ENCODE peak calls at places on chromosomes 11 and 22, in five cellular contexts. R, O, W, A and Y are unnamed samples. For H3K27me3, the result is how much of the 10 kb centered on the place peaks cover.

GRCh38 chr22:33776491-33776890 is 143.8 kb downstream of the LARGE1 start:
- ATAC-seq in R (no peak), O (no peak), W (no peak), A (no peak), Y (no peak)

GRCh38 chr11:108609681-108610080 is 16.1 kb upstream of the EXPH5 start:
- ATAC-seq in R (no peak), O (no peak), W (no peak), A (peak), Y (no peak)

GRCh38 chr11:80163011-80163410 is 722.2 kb upstream of the TENM4 start:
- ATAC-seq in R (no peak), O (no peak), W (no peak), A (no peak), Y (no peak)

GRCh38 chr11:46472662-46472994 is 81.1 kb upstream of the CHRM4 start:
- ATAC-seq in R (no peak), O (peak), W (peak), A (peak), Y (no peak)

GRCh38 chr11:32438883-32439487 is 3.6 kb upstream of the WT1 start:
- ATAC-seq in R (no peak), O (peak), W (no peak), A (no peak), Y (peak)

GRCh38 chr11:4027746-4028145 is 66.9 kb upstream of the RRM1 start:
- ATAC-seq in R (no peak), O (no peak), W (no peak), A (no peak), Y (no peak)

GRCh38 chr11:59417023-59417422 is 9.2 kb downstream of the OR5A2 start:
- ATAC-seq in R (no peak), O (no peak), W (no peak), A (no peak), Y (no peak)

GRCh38 chr11:100188137-100188783 is 498.8 kb upstream of the ARHGAP42 start:
- ATAC-seq in R (no peak), O (no peak), W (no peak), A (no peak), Y (no peak)

GRCh38 chr22:45334068-45334467 is 24.3 kb downstream of the FAM118A start:
- ATAC-seq in R (no peak), O (no peak), W (no peak), A (no peak), Y (no peak)

GRCh38 chr11:95500466-95500865 is 269.5 kb upstream of the SESN3 start:
- ATAC-seq in R (peak), O (no peak), W (no peak), A (no peak), Y (no peak)

GRCh38 chr11:128448487-128448886 is 138.9 kb downstream of the ETS1 start:
- ATAC-seq in R (no peak), O (peak), W (peak), A (no peak), Y (no peak)

GRCh38 chr11:15727125-15727524 is 612.4 kb downstream of the INSC start:
- ATAC-seq in R (no peak), O (no peak), W (no peak), A (no peak), Y (no peak)

GRCh38 chr11:122453586-122453985 is 201.9 kb upstream of the UBASH3B start:
- ATAC-seq in R (no peak), O (no peak), W (no peak), A (no peak), Y (no peak)

GRCh38 chr11:119368121-119369034 is 13.1 kb downstream of the USP2 start:
- ATAC-seq in R (no peak), O (peak), W (no peak), A (peak), Y (peak)

GRCh38 chr11:1438261-1438966 is 48.2 kb downstream of the MOB2 start:
- ATAC-seq in R (no peak), O (no peak), W (no peak), A (no peak), Y (no peak)

GRCh38 chr11:117443269-117444186 is 115.9 kb downstream of the CEP164 start:
- ATAC-seq in R (peak), O (peak), W (peak), A (peak), Y (peak)

GRCh38 chr11:113874096-113874919 is 1.1 kb downstream of the USP28 start:
- ATAC-seq in R (peak), O (no peak), W (no peak), A (no peak), Y (no peak)

GRCh38 chr11:113540416-113541330 is 65.5 kb upstream of the DRD2 start:
- ATAC-seq in R (peak), O (peak), W (no peak), A (peak), Y (no peak)

GRCh38 chr11:134350381-134350780 is 18.6 kb downstream of the GLB1L2 start:
- ATAC-seq in R (peak), O (no peak), W (no peak), A (no peak), Y (no peak)

GRCh38 chr11:7555067-7555699 is 41.4 kb downstream of the PPFIBP2 start:
- ATAC-seq in R (no peak), O (no peak), W (peak), A (no peak), Y (no peak)

GRCh38 chr11:29518389-29519174 is 498.2 kb downstream of the KCNA4 start:
- ATAC-seq in R (peak), O (no peak), W (no peak), A (no peak), Y (no peak)

GRCh38 chr11:86592659-86593451 is 79.6 kb downstream of the ME3 start:
- ATAC-seq in R (peak), O (peak), W (peak), A (peak), Y (peak)
- TF ChIP-seq EP300 in R (peak), O (peak), W (peak), A (no peak), Y (no peak)

GRCh38 chr11:68749501-68750196 is 1.7 kb downstream of the TESMIN start:
- ATAC-seq in R (no peak), O (no peak), W (no peak), A (no peak), Y (no peak)

GRCh38 chr11:68750988-68751325 is 363 bp downstream of the TESMIN start:
- ATAC-seq in R (no peak), O (no peak), W (no peak), A (no peak), Y (peak)

GRCh38 chr11:68749061-68749491 is 2.2 kb downstream of the TESMIN start:
- ATAC-seq in R (no peak), O (no peak), W (no peak), A (no peak), Y (peak)

GRCh38 chr11:68751331-68751856 is at the start of gene TESMIN:
- ATAC-seq in R (peak), O (peak), W (peak), A (peak), Y (peak)

DNA sequence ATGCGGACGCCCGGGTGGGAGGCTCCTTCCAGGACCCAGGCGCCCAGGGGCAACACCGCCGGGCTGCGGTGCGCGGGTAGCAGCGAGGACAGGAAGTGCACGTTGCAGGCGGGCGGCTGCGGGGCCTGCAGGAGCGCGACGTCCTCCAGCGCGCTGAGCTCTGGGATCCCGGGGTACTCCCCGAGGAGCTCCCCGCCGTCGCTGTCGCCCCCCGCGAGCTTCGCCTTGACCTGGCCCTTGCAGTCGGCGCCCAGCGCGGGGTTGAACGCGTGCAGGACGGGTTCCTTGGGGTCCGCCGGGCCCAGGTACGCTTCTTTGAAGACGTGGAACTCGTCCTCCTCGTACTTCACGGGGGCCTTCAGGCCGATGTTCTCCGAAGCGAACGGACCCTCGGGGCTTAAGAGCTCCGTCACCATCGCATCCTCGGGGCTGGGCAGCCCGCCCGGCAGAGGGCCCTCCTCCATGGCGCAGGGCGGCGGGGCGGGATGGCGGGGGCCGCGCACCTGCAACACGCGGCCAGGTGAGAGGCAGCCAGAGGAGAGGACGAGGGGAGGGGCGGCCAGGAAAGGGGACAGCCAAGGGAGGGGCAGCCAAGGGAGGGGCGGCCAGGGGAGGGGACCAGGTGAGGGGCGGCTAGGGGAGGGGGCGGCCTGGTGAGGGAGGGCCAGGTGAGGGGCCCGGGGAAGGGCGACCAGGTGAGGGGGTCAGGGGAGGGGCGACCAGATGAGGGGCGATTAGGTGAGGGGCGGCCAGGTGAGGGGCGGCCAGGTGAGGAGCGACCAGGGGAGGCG is 928 bp downstream of the TESMIN start:
- ATAC-seq in R (no peak), O (no peak), W (no peak), A (no peak), Y (no peak)
- H3K27ac ChIP-seq in R (no peak), O (no peak), W (no peak), A (peak), Y (peak)

GRCh38 chr22:16932577-16932976 is 75.4 kb downstream of the GAB4 start:
- ATAC-seq in R (peak), O (peak), W (no peak), A (peak), Y (no peak)
- H3K27me3 ChIP-seq in R (under half), O (under half), W (under half), A (under half), Y (half or more)

DNA sequence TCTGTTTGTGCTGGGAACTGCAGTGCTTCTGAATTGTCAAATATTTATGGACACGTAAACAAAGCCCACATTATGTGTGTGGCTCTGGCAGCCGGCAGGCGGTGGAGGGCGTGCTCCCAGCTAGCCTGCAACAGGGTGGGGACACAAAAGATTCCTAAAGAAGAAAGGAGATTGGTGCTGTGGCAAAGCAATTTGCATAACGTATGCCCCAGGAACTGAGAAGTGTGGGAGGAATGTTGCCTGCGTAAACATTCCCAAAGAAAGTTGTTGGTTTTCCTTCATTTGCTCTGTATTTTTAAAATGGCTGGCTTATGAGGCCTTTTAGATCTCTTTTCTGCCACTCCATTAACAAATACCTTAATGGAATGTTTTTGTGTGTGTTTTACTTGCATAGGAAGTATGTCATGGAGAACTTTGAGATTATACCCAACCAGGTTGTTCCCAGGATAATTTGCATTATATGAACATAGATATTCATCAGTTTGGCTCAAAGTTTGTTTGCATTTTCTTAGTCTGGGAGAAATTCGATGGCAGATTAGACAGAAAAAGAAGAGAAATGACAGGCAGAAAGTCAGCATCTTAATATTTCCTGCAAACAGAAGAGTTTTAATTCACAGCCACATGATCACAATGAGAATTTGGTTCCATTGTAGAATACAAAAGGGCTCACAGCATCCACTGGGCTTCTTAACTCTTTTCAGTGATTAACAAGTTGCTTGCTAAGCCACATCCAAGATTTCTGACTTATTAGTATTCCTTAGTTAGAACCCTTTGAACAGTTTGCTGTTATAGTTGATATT is 41.8 kb upstream of the DLAT start:
- ATAC-seq in R (no peak), O (peak), W (peak), A (peak), Y (no peak)
- TF ChIP-seq EP300 in R (no peak), O (no peak), W (no peak), A (peak), Y (no peak)

GRCh38 chr11:72754544-72755155 is 2.4 kb upstream of the ARAP1 start:
- ATAC-seq in R (no peak), O (no peak), W (no peak), A (no peak), Y (no peak)

GRCh38 chr11:72754149-72754543 is 1.9 kb upstream of the ARAP1 start:
- ATAC-seq in R (no peak), O (no peak), W (no peak), A (no peak), Y (no peak)

GRCh38 chr11:72753341-72754148 is 1.3 kb upstream of the ARAP1 start:
- ATAC-seq in R (no peak), O (peak), W (no peak), A (peak), Y (no peak)

GRCh38 chr11:72758304-72758689 is 6.1 kb upstream of the ARAP1 start:
- ATAC-seq in R (no peak), O (no peak), W (no peak), A (peak), Y (peak)

GRCh38 chr11:72755794-72756285 is 3.6 kb upstream of the ARAP1 start:
- ATAC-seq in R (no peak), O (no peak), W (no peak), A (no peak), Y (no peak)
- H3K27ac ChIP-seq in R (no peak), O (no peak), W (no peak), A (no peak), Y (no peak)

GRCh38 chr22:18927020-18927419 is 9.1 kb downstream of the PRODH start:
- ATAC-seq in R (no peak), O (no peak), W (no peak), A (no peak), Y (no peak)
- H3K27me3 ChIP-seq in R (under half), O (under half), W (under half), A (under half), Y (under half)

DNA sequence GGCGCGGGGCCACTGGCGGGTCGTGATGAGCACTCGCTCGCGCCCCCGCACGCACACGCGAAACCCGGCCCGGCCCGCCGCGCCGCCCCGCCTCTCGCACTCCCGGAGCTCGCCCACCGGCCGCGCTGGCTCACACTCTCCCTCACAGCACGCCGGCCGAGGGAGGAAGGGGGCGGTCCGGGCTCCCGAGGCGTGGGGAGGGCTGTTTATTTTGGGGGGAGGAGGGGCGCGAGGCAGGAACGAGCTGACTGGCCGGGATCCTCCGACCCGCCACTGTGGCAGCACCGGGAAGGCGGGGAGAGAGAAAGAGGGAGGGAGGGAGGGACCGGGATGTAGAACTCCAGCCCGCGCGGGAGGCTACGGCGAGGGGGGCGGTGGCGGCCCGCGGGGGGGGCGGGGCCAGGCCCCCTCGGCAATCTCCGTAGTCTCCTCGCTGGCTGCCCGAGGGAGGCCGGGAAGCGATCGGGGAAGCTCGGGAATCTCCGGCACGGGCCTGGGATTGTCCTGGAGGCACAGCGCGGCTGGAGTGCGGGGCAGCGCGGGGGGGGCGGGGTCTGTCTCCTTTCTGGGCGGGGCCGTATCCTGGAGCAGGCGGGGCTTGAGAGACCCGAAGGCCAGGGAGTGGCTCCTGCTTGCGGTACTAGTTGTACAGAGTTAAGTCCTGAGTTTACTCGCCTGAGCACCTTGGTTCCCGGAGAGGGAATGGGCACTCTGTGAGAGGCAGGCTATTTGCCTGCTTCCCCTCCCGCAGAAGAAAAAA is at the start of gene RBFOX2:
- ATAC-seq in R (peak), O (peak), W (peak), A (peak), Y (peak)
- TF ChIP-seq EP300 in R (no peak), O (no peak), W (no peak), A (no peak), Y (no peak)